ENCODE peak calls at places on chromosomes 3 and 15, in four cellular contexts. One of them, this sample, is unnamed.

GRCh38 chr3:123799544-123800351 is 84.4 kb downstream of the MYLK start:
- DNase-seq in HFF-Myc: peak
- DNase-seq in MCF 10A: peak
- DNase-seq in GM23338: no peak
- DNase-seq in this sample: no peak

GRCh38 chr3:100465871-100466777 is 26.3 kb upstream of the TMEM45A start:
- DNase-seq in HFF-Myc: no peak
- DNase-seq in MCF 10A: no peak
- DNase-seq in GM23338: no peak
- DNase-seq in this sample: no peak

GRCh38 chr3:128408693-128409620 is 57.7 kb downstream of the DNAJB8 start:
- DNase-seq in HFF-Myc: no peak
- DNase-seq in MCF 10A: no peak
- DNase-seq in GM23338: peak
- DNase-seq in this sample: no peak

GRCh38 chr3:111735271-111735758 is 123.8 kb upstream of the PHLDB2 start:
- DNase-seq in HFF-Myc: no peak
- DNase-seq in MCF 10A: peak
- DNase-seq in GM23338: no peak
- DNase-seq in this sample: no peak

GRCh38 chr3:170128259-170128976 is 53.1 kb downstream of the PHC3 start:
- DNase-seq in HFF-Myc: no peak
- DNase-seq in MCF 10A: peak
- DNase-seq in GM23338: no peak
- DNase-seq in this sample: no peak

GRCh38 chr3:127836004-127836882 is 13.9 kb upstream of the MGLL start:
- DNase-seq in HFF-Myc: no peak
- DNase-seq in MCF 10A: no peak
- DNase-seq in GM23338: no peak
- DNase-seq in this sample: no peak

GRCh38 chr15:84819291-84819768 is 2.2 kb downstream of the ALPK3 start:
- DNase-seq in HFF-Myc: no peak
- DNase-seq in MCF 10A: no peak
- DNase-seq in GM23338: peak
- DNase-seq in this sample: no peak

GRCh38 chr15:51828621-51829359 is 663 bp upstream of the TMOD3 start:
- DNase-seq in HFF-Myc: no peak
- DNase-seq in MCF 10A: no peak
- DNase-seq in GM23338: no peak
- DNase-seq in this sample: no peak

GRCh38 chr15:31412824-31413223 is 86.2 kb downstream of the KLF13 start:
- DNase-seq in HFF-Myc: no peak
- DNase-seq in MCF 10A: peak
- DNase-seq in GM23338: no peak
- DNase-seq in this sample: no peak

GRCh38 chr15:54082836-54083492 is 104.7 kb downstream of the UNC13C start:
- DNase-seq in HFF-Myc: no peak
- DNase-seq in MCF 10A: peak
- DNase-seq in GM23338: peak
- DNase-seq in this sample: no peak

GRCh38 chr15:53589526-53590057 is 169.9 kb downstream of the WDR72 start:
- DNase-seq in HFF-Myc: no peak
- DNase-seq in MCF 10A: no peak
- DNase-seq in GM23338: no peak
- DNase-seq in this sample: no peak

GRCh38 chr3:61250784-61251173 is 473 bp downstream of the FHIT start:
- DNase-seq in HFF-Myc: no peak
- DNase-seq in MCF 10A: peak
- DNase-seq in GM23338: peak
- DNase-seq in this sample: no peak

GRCh38 chr3:129106320-129106719 is 15.3 kb downstream of the RAB43 start:
- DNase-seq in HFF-Myc: no peak
- DNase-seq in MCF 10A: no peak
- DNase-seq in GM23338: no peak
- DNase-seq in this sample: no peak

GRCh38 chr3:156230291-156230900 is 110.0 kb downstream of the KCNAB1 start:
- DNase-seq in HFF-Myc: no peak
- DNase-seq in MCF 10A: no peak
- DNase-seq in GM23338: no peak
- DNase-seq in this sample: no peak

GRCh38 chr3:88239870-88240269 is 90.1 kb downstream of the C3orf38 start:
- DNase-seq in HFF-Myc: no peak
- DNase-seq in MCF 10A: no peak
- DNase-seq in GM23338: no peak
- DNase-seq in this sample: no peak

GRCh38 chr15:70382009-70382749 is 284.5 kb upstream of the TLE3 start:
- DNase-seq in HFF-Myc: no peak
- DNase-seq in MCF 10A: no peak
- DNase-seq in GM23338: no peak
- DNase-seq in this sample: no peak

GRCh38 chr15:67193223-67194009 is 61.0 kb downstream of the AAGAB start:
- DNase-seq in HFF-Myc: no peak
- DNase-seq in MCF 10A: no peak
- DNase-seq in GM23338: no peak
- DNase-seq in this sample: no peak

GRCh38 chr3:172272699-172273098 is 175.6 kb downstream of the GHSR start:
- DNase-seq in HFF-Myc: no peak
- DNase-seq in MCF 10A: no peak
- DNase-seq in GM23338: no peak
- DNase-seq in this sample: no peak

GRCh38 chr3:41330465-41330864 is 131.2 kb downstream of the CTNNB1 start:
- DNase-seq in HFF-Myc: no peak
- DNase-seq in MCF 10A: no peak
- DNase-seq in GM23338: peak
- DNase-seq in this sample: no peak

GRCh38 chr3:110932515-110933095 is 139.0 kb upstream of the NECTIN3 start:
- DNase-seq in HFF-Myc: peak
- DNase-seq in MCF 10A: no peak
- DNase-seq in GM23338: no peak
- DNase-seq in this sample: no peak

GRCh38 chr3:71515640-71516383 is 67.7 kb downstream of the FOXP1 start:
- DNase-seq in HFF-Myc: no peak
- DNase-seq in MCF 10A: no peak
- DNase-seq in GM23338: no peak
- DNase-seq in this sample: no peak

GRCh38 chr15:68684476-68684875 is 105.7 kb downstream of the CORO2B start:
- DNase-seq in HFF-Myc: no peak
- DNase-seq in MCF 10A: no peak
- DNase-seq in GM23338: no peak
- DNase-seq in this sample: no peak

GRCh38 chr3:43217633-43218032 is 68.7 kb upstream of the SNRK start:
- DNase-seq in HFF-Myc: peak
- DNase-seq in MCF 10A: no peak
- DNase-seq in GM23338: no peak
- DNase-seq in this sample: no peak

GRCh38 chr3:98763076-98763475 is at the start of gene ST3GAL6:
- DNase-seq in HFF-Myc: no peak
- DNase-seq in MCF 10A: peak
- DNase-seq in GM23338: no peak
- DNase-seq in this sample: no peak

GRCh38 chr3:170768334-170768801 is 101.6 kb downstream of the RPL22L1 start:
- DNase-seq in HFF-Myc: no peak
- DNase-seq in MCF 10A: no peak
- DNase-seq in GM23338: no peak
- DNase-seq in this sample: no peak

GRCh38 chr3:187315872-187316271 is 24.3 kb upstream of the MASP1 start:
- DNase-seq in HFF-Myc: no peak
- DNase-seq in MCF 10A: no peak
- DNase-seq in GM23338: no peak
- DNase-seq in this sample: no peak

GRCh38 chr3:61181874-61182273 is 69.4 kb downstream of the FHIT start:
- DNase-seq in HFF-Myc: no peak
- DNase-seq in MCF 10A: peak
- DNase-seq in GM23338: no peak
- DNase-seq in this sample: no peak

GRCh38 chr3:41893977-41894376 is 67.9 kb downstream of the ULK4 start:
- DNase-seq in HFF-Myc: peak
- DNase-seq in MCF 10A: peak
- DNase-seq in GM23338: peak
- DNase-seq in this sample: no peak

GRCh38 chr3:141863497-141863896 is 12.9 kb upstream of the ATP1B3 start:
- DNase-seq in HFF-Myc: no peak
- DNase-seq in MCF 10A: no peak
- DNase-seq in GM23338: no peak
- DNase-seq in this sample: no peak

GRCh38 chr3:183802989-183803388 is 22.4 kb downstream of the MAP6D1 start:
- DNase-seq in HFF-Myc: no peak
- DNase-seq in MCF 10A: no peak
- DNase-seq in GM23338: no peak
- DNase-seq in this sample: no peak

GRCh38 chr3:120129718-120130117 is 35.5 kb upstream of the GSK3B start:
- DNase-seq in HFF-Myc: no peak
- DNase-seq in MCF 10A: no peak
- DNase-seq in GM23338: peak
- DNase-seq in this sample: no peak
- TF ChIP-seq CTCF in HFF-Myc: no peak
- TF ChIP-seq CTCF in MCF 10A: no peak
- TF ChIP-seq CTCF in GM23338: no peak
- TF ChIP-seq CTCF in this sample: no peak

DNA sequence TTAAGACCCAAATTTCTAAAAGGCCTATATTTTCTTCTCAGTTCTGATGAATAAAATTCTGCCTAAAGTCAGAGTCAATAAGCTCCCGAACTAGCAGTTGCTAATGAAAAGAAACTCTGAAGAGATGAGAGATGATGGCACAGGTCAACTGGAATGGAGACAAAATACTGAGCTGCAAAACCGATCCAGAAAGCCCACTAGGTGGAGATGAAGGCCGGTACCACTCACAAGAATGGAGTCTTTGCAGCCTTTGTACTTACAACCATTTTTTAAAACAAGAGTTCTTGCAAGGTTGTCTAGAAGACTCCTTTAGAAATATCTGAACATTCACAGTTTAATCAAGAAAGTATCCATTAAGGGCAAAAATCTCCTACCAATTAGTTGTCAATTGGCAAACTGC is 119.9 kb upstream of the TJP1 start:
- DNase-seq in HFF-Myc: no peak
- DNase-seq in MCF 10A: no peak
- DNase-seq in GM23338: peak
- DNase-seq in this sample: no peak
- TF ChIP-seq CTCF in HFF-Myc: peak
- TF ChIP-seq CTCF in MCF 10A: no peak
- TF ChIP-seq CTCF in GM23338: peak
- TF ChIP-seq CTCF in this sample: no peak

GRCh38 chr3:25904248-25904647 is 114.4 kb downstream of the OXSM start:
- DNase-seq in HFF-Myc: no peak
- DNase-seq in MCF 10A: peak
- DNase-seq in GM23338: peak
- DNase-seq in this sample: no peak
- TF ChIP-seq CTCF in HFF-Myc: no peak
- TF ChIP-seq CTCF in MCF 10A: no peak
- TF ChIP-seq CTCF in GM23338: peak
- TF ChIP-seq CTCF in this sample: no peak

GRCh38 chr15:74889882-74890768 is at the start of gene MPI:
- DNase-seq in HFF-Myc: peak
- DNase-seq in MCF 10A: peak
- DNase-seq in GM23338: peak
- DNase-seq in this sample: peak
- TF ChIP-seq CTCF in HFF-Myc: no peak
- TF ChIP-seq CTCF in MCF 10A: no peak
- TF ChIP-seq CTCF in GM23338: no peak
- TF ChIP-seq CTCF in this sample: no peak

DNA sequence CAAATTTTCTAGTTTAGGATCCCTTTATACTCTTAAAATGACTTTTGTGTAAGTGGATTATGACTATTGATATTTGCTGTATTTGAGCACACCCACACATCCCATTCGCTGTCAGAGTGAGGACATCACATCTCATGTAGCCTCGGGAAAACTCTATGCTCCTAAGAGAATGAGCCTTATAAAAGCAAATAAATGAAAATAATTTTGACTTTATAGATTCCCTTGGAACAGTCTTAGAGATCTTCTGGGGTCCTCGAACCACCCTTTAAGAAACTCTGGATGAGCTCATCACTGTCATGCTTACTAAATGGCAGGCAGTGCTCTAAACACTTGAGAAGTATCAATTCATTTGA is 16.1 kb upstream of the EXOG start:
- DNase-seq in HFF-Myc: no peak
- DNase-seq in MCF 10A: no peak
- DNase-seq in GM23338: no peak
- DNase-seq in this sample: no peak
- TF ChIP-seq CTCF in HFF-Myc: no peak
- TF ChIP-seq CTCF in MCF 10A: no peak
- TF ChIP-seq CTCF in GM23338: no peak
- TF ChIP-seq CTCF in this sample: no peak

GRCh38 chr3:143433787-143434378 is 314.3 kb downstream of the CHST2 start:
- DNase-seq in HFF-Myc: no peak
- DNase-seq in MCF 10A: peak
- DNase-seq in GM23338: peak
- DNase-seq in this sample: no peak
- TF ChIP-seq CTCF in HFF-Myc: peak
- TF ChIP-seq CTCF in MCF 10A: peak
- TF ChIP-seq CTCF in GM23338: peak
- TF ChIP-seq CTCF in this sample: no peak

GRCh38 chr15:50181983-50182232 is at the start of gene SLC27A2:
- DNase-seq in HFF-Myc: no peak
- DNase-seq in MCF 10A: no peak
- DNase-seq in GM23338: peak
- DNase-seq in this sample: no peak
- TF ChIP-seq CTCF in HFF-Myc: peak
- TF ChIP-seq CTCF in MCF 10A: peak
- TF ChIP-seq CTCF in GM23338: peak
- TF ChIP-seq CTCF in this sample: no peak

This sample was measured in omental fat pad.